ENCODE peak calls at places on chromosome 2, in five cellular contexts. P is PC-9; V is central memory CD4-positive, alpha-beta T cell; F is iPS DF 6.9; X is stimulated activated CD8-positive, alpha-beta memory T cell treated with anti-CD3 and anti-CD28 coated beads, Interleukin-2, amount 100 ng/mL, for 48 hours. R is an unnamed sample.

GRCh38 chr2:110794951-110795350 is 62.6 kb downstream of the ACOXL start:
- DNase-seq in F (no peak), X (no peak), V (no peak), P (no peak), R (no peak)

GRCh38 chr2:183063083-183063482 is 15.5 kb upstream of the DUSP19 start:
- DNase-seq in F (no peak), X (no peak), V (no peak), P (peak), R (no peak)

GRCh38 chr2:32926708-32927084 is 20.1 kb upstream of the LTBP1 start:
- DNase-seq in P (no peak), X (no peak), V (no peak), F (no peak), R (no peak)

GRCh38 chr2:172208881-172209325 is 106.2 kb upstream of the DLX2 start:
- DNase-seq in V (no peak), P (peak), F (no peak), X (no peak), R (no peak)

GRCh38 chr2:12106440-12107080 is 360.1 kb downstream of the LPIN1 start:
- DNase-seq in P (peak), X (peak), V (no peak), F (no peak), R (no peak)

GRCh38 chr2:104582471-104582870 is 271.4 kb upstream of the POU3F3 start:
- DNase-seq in X (no peak), P (no peak), F (no peak), V (no peak), R (no peak)

GRCh38 chr2:43623052-43623451 is 14.0 kb upstream of the PLEKHH2 start:
- DNase-seq in X (no peak), P (no peak), F (no peak), V (no peak), R (no peak)

GRCh38 chr2:1482981-1483380 is 69.7 kb downstream of the TPO start:
- DNase-seq in X (no peak), P (no peak), V (no peak), F (no peak), R (no peak)

GRCh38 chr2:652881-653480 is 24.2 kb downstream of the TMEM18 start:
- DNase-seq in X (no peak), F (no peak), P (no peak), V (no peak), R (no peak)

R was measured in activated CD4-positive, alpha-beta T cell treated with anti-CD3 and anti-CD28 coated beads, Interleukin-2, amount 10 ng/mL, durations not matched to agents 7 days and 5 days.